ENCODE peak calls at places on chromosomes 16 and 17, in eight cellular contexts. One of them, this sample, is unnamed.
A peak's percentile ranks its signal among the peaks of the same experiment; 100 is the strongest.

GRCh38 chr17:73257516-73257915 is 4.2 kb downstream of the CPSF4L start:
- DNase-seq in hepatocyte: no peak
- DNase-seq in CD8-positive, alpha-beta T cell: no peak
- DNase-seq in thoracic aorta: no peak
- DNase-seq in tibial nerve: no peak
- DNase-seq in fibroblast of lung: peak; percentile 8
- DNase-seq in body of pancreas: no peak
- DNase-seq in esophagus muscularis mucosa: no peak
- DNase-seq in this sample: no peak

GRCh38 chr16:1823821-1824220 is 2.8 kb downstream of the HAGH start:
- DNase-seq in hepatocyte: peak; percentile 64
- DNase-seq in body of pancreas: peak; percentile 63
- DNase-seq in CD8-positive, alpha-beta T cell: no peak
- DNase-seq in thoracic aorta: no peak
- DNase-seq in tibial nerve: no peak
- DNase-seq in fibroblast of lung: peak; percentile 47
- DNase-seq in esophagus muscularis mucosa: no peak
- DNase-seq in this sample: peak; percentile 58

GRCh38 chr16:4723071-4723767 is 10.9 kb downstream of the ANKS3 start:
- DNase-seq in body of pancreas: no peak
- DNase-seq in CD8-positive, alpha-beta T cell: no peak
- DNase-seq in hepatocyte: no peak
- DNase-seq in thoracic aorta: no peak
- DNase-seq in esophagus muscularis mucosa: no peak
- DNase-seq in fibroblast of lung: peak; percentile 92
- DNase-seq in tibial nerve: no peak
- DNase-seq in this sample: no peak

GRCh38 chr16:20944861-20945390 is 44.4 kb downstream of the LYRM1 start:
- DNase-seq in tibial nerve: no peak
- DNase-seq in esophagus muscularis mucosa: no peak
- DNase-seq in thoracic aorta: no peak
- DNase-seq in fibroblast of lung: peak; percentile 65
- DNase-seq in body of pancreas: no peak
- DNase-seq in hepatocyte: no peak
- DNase-seq in CD8-positive, alpha-beta T cell: no peak
- DNase-seq in this sample: no peak

GRCh38 chr17:34006126-34006525 is 249.0 kb upstream of the CCL2 start:
- DNase-seq in fibroblast of lung: no peak
- DNase-seq in body of pancreas: no peak
- DNase-seq in thoracic aorta: no peak
- DNase-seq in CD8-positive, alpha-beta T cell: no peak
- DNase-seq in hepatocyte: no peak
- DNase-seq in esophagus muscularis mucosa: peak; percentile 47
- DNase-seq in tibial nerve: no peak
- DNase-seq in this sample: no peak

GRCh38 chr16:386641-387156 is 4.9 kb upstream of the PGAP6 start:
- DNase-seq in esophagus muscularis mucosa: no peak
- DNase-seq in fibroblast of lung: no peak
- DNase-seq in hepatocyte: peak; percentile 10
- DNase-seq in thoracic aorta: no peak
- DNase-seq in CD8-positive, alpha-beta T cell: no peak
- DNase-seq in body of pancreas: no peak
- DNase-seq in tibial nerve: no peak
- DNase-seq in this sample: no peak

GRCh38 chr16:1102921-1103648 is 7.0 kb upstream of the C1QTNF8 start:
- DNase-seq in body of pancreas: peak; percentile 52
- DNase-seq in esophagus muscularis mucosa: no peak
- DNase-seq in fibroblast of lung: no peak
- DNase-seq in tibial nerve: no peak
- DNase-seq in thoracic aorta: no peak
- DNase-seq in hepatocyte: peak; percentile 82
- DNase-seq in CD8-positive, alpha-beta T cell: peak; percentile 79
- DNase-seq in this sample: peak; percentile 80

GRCh38 chr16:88405325-88406060 is 22.7 kb downstream of the ZNF469 start:
- DNase-seq in tibial nerve: no peak
- DNase-seq in hepatocyte: peak; percentile 64
- DNase-seq in fibroblast of lung: peak; percentile 53
- DNase-seq in body of pancreas: no peak
- DNase-seq in esophagus muscularis mucosa: no peak
- DNase-seq in CD8-positive, alpha-beta T cell: no peak
- DNase-seq in thoracic aorta: no peak
- DNase-seq in this sample: no peak

GRCh38 chr16:70749681-70750601 is 51.0 kb downstream of the VAC14 start:
- DNase-seq in fibroblast of lung: no peak
- DNase-seq in esophagus muscularis mucosa: no peak
- DNase-seq in tibial nerve: no peak
- DNase-seq in CD8-positive, alpha-beta T cell: no peak
- DNase-seq in thoracic aorta: no peak
- DNase-seq in body of pancreas: no peak
- DNase-seq in hepatocyte: no peak
- DNase-seq in this sample: no peak

GRCh38 chr17:7651097-7651958 is 602 bp downstream of the ATP1B2 start:
- DNase-seq in thoracic aorta: no peak
- DNase-seq in esophagus muscularis mucosa: no peak
- DNase-seq in body of pancreas: no peak
- DNase-seq in fibroblast of lung: no peak
- DNase-seq in tibial nerve: no peak
- DNase-seq in hepatocyte: peak; percentile 55
- DNase-seq in CD8-positive, alpha-beta T cell: no peak
- DNase-seq in this sample: no peak

GRCh38 chr16:82368041-82368440 is 198.0 kb upstream of the MPHOSPH6 start:
- DNase-seq in body of pancreas: peak; percentile 47
- DNase-seq in esophagus muscularis mucosa: peak; percentile 70
- DNase-seq in CD8-positive, alpha-beta T cell: no peak
- DNase-seq in thoracic aorta: no peak
- DNase-seq in hepatocyte: peak; percentile 57
- DNase-seq in tibial nerve: no peak
- DNase-seq in fibroblast of lung: peak; percentile 23
- DNase-seq in this sample: peak; percentile 44

GRCh38 chr17:76263896-76264295 is 1.3 kb upstream of the UBALD2 start:
- DNase-seq in fibroblast of lung: no peak
- DNase-seq in esophagus muscularis mucosa: no peak
- DNase-seq in thoracic aorta: no peak
- DNase-seq in hepatocyte: no peak
- DNase-seq in tibial nerve: no peak
- DNase-seq in CD8-positive, alpha-beta T cell: no peak
- DNase-seq in body of pancreas: no peak
- DNase-seq in this sample: no peak

DNA sequence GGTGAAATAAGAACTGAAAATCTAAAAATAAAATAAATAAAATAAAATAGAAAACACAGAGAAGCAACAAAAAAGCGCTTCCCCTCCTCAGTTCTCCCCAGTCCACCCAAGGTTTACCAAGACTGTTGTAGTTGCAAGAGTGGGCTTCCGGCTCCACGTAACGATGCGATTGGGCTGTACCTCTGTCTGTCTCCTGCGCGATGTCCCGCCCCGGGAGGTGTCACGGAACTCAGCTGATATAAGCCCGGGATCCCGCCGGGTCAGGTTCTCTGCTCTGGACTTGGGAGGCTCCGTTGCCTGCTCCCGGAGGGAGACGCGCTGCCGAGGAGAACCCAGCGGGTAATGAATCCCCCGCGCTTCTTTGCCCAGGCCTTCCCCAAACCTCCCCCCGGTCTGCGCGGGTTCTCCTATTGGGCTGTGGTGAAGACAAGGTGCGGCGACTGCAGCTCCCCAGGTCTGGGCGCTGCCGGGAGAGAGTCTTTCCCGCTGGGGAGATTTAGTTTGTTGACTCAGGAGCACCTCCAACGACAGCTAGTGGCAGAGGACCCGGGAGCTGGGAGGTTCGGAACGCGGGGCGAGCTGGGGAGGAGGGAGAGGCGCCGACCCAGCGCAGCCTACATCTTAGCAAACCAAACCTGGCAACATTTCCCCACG is at the start of gene SLFN5:
- DNase-seq in fibroblast of lung: peak; percentile 87
- DNase-seq in tibial nerve: peak; percentile 95
- DNase-seq in body of pancreas: peak; percentile 96
- DNase-seq in esophagus muscularis mucosa: peak; percentile 99
- DNase-seq in CD8-positive, alpha-beta T cell: peak; percentile 94
- DNase-seq in hepatocyte: peak; percentile 93
- DNase-seq in thoracic aorta: peak; percentile 80
- DNase-seq in this sample: peak; percentile 94
- TF ChIP-seq CTCF in fibroblast of lung: no peak
- TF ChIP-seq CTCF in tibial nerve: no peak
- TF ChIP-seq CTCF in body of pancreas: no peak
- TF ChIP-seq CTCF in esophagus muscularis mucosa: no peak
- TF ChIP-seq CTCF in CD8-positive, alpha-beta T cell: no peak
- TF ChIP-seq CTCF in hepatocyte: peak; percentile 2
- TF ChIP-seq CTCF in thoracic aorta: no peak
- TF ChIP-seq CTCF in this sample: no peak

GRCh38 chr17:66547170-66547865 is 244.9 kb downstream of the PRKCA start:
- DNase-seq in CD8-positive, alpha-beta T cell: no peak
- DNase-seq in esophagus muscularis mucosa: no peak
- DNase-seq in thoracic aorta: no peak
- DNase-seq in body of pancreas: no peak
- DNase-seq in fibroblast of lung: no peak
- DNase-seq in tibial nerve: no peak
- DNase-seq in hepatocyte: no peak
- DNase-seq in this sample: no peak

GRCh38 chr17:66549731-66550207 is 247.4 kb downstream of the PRKCA start:
- DNase-seq in hepatocyte: no peak
- DNase-seq in CD8-positive, alpha-beta T cell: no peak
- DNase-seq in tibial nerve: no peak
- DNase-seq in body of pancreas: no peak
- DNase-seq in thoracic aorta: no peak
- DNase-seq in fibroblast of lung: peak; percentile 97
- DNase-seq in esophagus muscularis mucosa: no peak
- DNase-seq in this sample: peak; percentile 83

GRCh38 chr17:66548659-66549311 is 246.4 kb downstream of the PRKCA start:
- DNase-seq in esophagus muscularis mucosa: no peak
- DNase-seq in body of pancreas: no peak
- DNase-seq in hepatocyte: no peak
- DNase-seq in CD8-positive, alpha-beta T cell: no peak
- DNase-seq in tibial nerve: no peak
- DNase-seq in fibroblast of lung: no peak
- DNase-seq in thoracic aorta: no peak
- DNase-seq in this sample: peak; percentile 50

GRCh38 chr17:66548158-66548557 is 245.7 kb downstream of the PRKCA start:
- DNase-seq in fibroblast of lung: peak; percentile 34
- DNase-seq in CD8-positive, alpha-beta T cell: peak; percentile 26
- DNase-seq in body of pancreas: no peak
- DNase-seq in esophagus muscularis mucosa: no peak
- DNase-seq in hepatocyte: no peak
- DNase-seq in tibial nerve: no peak
- DNase-seq in thoracic aorta: no peak
- DNase-seq in this sample: no peak

DNA sequence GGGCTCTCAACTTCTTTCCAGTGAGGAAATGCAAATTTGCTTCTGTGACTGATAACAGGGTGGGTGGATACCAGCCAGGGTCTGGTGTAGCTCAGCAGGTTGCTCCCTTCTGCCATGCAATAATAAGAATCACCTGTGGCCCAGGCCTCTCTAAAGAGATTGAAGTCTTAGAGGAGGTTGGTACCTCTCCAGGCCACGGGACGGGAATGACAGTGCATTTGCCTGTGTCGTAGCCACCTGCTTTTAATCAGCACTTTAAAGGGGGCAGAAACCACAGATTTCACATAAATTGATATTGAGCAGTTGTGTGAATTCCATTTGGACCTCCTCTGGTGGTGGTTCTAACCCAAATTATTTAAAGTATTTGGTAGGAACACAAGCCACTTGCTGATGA is 246.9 kb downstream of the PRKCA start:
- DNase-seq in fibroblast of lung: peak; percentile 88
- DNase-seq in esophagus muscularis mucosa: no peak
- DNase-seq in thoracic aorta: no peak
- DNase-seq in body of pancreas: no peak
- DNase-seq in CD8-positive, alpha-beta T cell: no peak
- DNase-seq in hepatocyte: no peak
- DNase-seq in tibial nerve: no peak
- DNase-seq in this sample: peak; percentile 72
- H3K4me1 ChIP-seq in fibroblast of lung: peaks cover 31% of the 10 kb centered on the region
- H3K4me1 ChIP-seq in esophagus muscularis mucosa: peaks cover 26% of the 10 kb centered on the region
- H3K4me1 ChIP-seq in thoracic aorta: no peaks in the 10 kb centered on the region
- H3K4me1 ChIP-seq in body of pancreas: no peaks in the 10 kb centered on the region
- H3K4me1 ChIP-seq in CD8-positive, alpha-beta T cell: peaks cover 29% of the 10 kb centered on the region
- H3K4me1 ChIP-seq in hepatocyte: peaks cover 28% of the 10 kb centered on the region
- H3K4me1 ChIP-seq in tibial nerve: no peaks in the 10 kb centered on the region
- H3K4me1 ChIP-seq in this sample: peaks cover 8% of the 10 kb centered on the region

DNA sequence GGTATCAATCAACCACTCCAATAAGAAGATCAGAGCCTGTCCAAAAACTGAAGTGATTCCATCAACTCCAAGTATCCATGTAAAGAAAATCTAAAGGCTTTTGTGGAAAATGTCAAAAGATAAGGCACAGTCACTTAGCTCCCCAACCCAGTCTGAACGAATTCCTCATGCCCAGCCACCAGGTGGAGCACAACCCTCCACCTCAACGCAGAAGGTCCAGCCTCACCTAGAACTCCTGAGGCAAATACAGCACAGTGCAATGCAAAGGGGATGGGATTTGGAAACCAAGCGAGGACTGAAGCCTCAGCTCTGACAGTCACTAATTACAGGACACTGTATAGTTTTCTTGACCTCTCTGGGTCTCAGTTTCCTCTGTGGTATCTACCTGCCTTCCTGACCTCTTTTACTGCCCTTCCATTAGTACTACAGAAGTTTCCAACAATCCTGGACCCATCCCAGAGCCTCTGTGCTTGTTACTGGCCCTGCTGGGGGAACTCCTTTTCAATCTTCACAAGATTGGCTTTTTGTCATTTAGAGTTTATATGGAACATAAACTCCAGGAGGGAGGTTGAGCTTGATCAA is 2.0 kb downstream of the NCBP3 start:
- DNase-seq in CD8-positive, alpha-beta T cell: peak; percentile 47
- DNase-seq in body of pancreas: peak; percentile 46
- DNase-seq in fibroblast of lung: peak; percentile 22
- DNase-seq in thoracic aorta: no peak
- DNase-seq in esophagus muscularis mucosa: no peak
- DNase-seq in hepatocyte: peak; percentile 63
- DNase-seq in tibial nerve: no peak
- DNase-seq in this sample: peak; percentile 47
- TF ChIP-seq CTCF in CD8-positive, alpha-beta T cell: peak; percentile 55
- TF ChIP-seq CTCF in body of pancreas: peak; percentile 44
- TF ChIP-seq CTCF in fibroblast of lung: peak; percentile 67
- TF ChIP-seq CTCF in thoracic aorta: peak; percentile 17
- TF ChIP-seq CTCF in esophagus muscularis mucosa: peak; percentile 35
- TF ChIP-seq CTCF in hepatocyte: peak; percentile 51
- TF ChIP-seq CTCF in tibial nerve: no peak
- TF ChIP-seq CTCF in this sample: peak; percentile 62

DNA sequence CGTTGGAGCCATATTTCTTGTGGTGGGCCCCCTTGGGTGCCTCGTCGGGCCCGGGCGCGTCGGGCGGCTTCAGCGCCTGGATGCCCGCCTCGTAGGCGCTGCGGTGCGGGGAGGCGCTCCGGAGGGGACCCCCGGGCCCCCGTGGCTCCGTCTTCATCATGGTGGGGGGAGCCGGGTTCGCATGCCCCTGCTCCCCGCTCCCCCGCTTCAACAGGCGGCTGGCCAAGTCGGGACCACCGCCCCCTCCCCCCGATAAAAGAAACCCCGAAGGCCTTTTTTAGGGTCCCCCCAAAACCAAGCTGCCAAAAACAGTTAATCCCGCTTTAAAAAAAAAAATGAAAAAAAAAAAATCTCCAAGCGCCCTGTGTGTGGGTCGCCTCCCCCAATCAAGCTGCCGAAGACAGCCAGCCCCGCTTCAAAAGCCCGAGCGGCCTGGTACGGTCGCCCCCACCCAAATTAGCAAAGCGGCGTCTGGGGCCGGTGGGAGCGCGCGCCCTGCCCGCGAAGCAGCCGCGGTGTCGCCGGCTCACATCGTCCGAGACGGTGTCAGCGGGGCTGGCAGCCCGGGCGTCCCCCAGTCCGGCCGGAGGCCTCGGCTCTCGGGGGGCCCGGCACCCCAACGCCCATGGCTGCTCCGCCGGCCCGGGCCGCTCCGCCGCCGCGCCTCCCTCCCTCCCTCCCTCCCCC is at the start of gene PPP1R9B:
- DNase-seq in tibial nerve: no peak
- DNase-seq in fibroblast of lung: no peak
- DNase-seq in hepatocyte: no peak
- DNase-seq in esophagus muscularis mucosa: no peak
- DNase-seq in CD8-positive, alpha-beta T cell: peak; percentile 22
- DNase-seq in thoracic aorta: no peak
- DNase-seq in body of pancreas: no peak
- DNase-seq in this sample: no peak
- H3K4me1 ChIP-seq in tibial nerve: no peaks in the 10 kb centered on the region
- H3K4me1 ChIP-seq in fibroblast of lung: peaks cover 26% of the 10 kb centered on the region
- H3K4me1 ChIP-seq in hepatocyte: peaks cover 34% of the 10 kb centered on the region
- H3K4me1 ChIP-seq in esophagus muscularis mucosa: peaks cover 92% of the 10 kb centered on the region
- H3K4me1 ChIP-seq in CD8-positive, alpha-beta T cell: peaks cover 52% of the 10 kb centered on the region
- H3K4me1 ChIP-seq in thoracic aorta: peaks cover 68% of the 10 kb centered on the region
- H3K4me1 ChIP-seq in body of pancreas: peaks cover 70% of the 10 kb centered on the region
- H3K4me1 ChIP-seq in this sample: peaks cover 29% of the 10 kb centered on the region